ENCODE peak calls at places on chromosomes 6 and 20, in five cellular contexts. J, S, T, Y and R are unnamed samples. For H3K27me3 and H3K36me3, the result is how much of the 10 kb centered on the place peaks cover.

GRCh38 chr20:35773154-35773751 is 1.4 kb downstream of the PHF20 start:
- DNase-seq in T (peak), S (no peak), J (peak), Y (peak), R (no peak)

GRCh38 chr20:53735536-53736050 is 142.0 kb upstream of the ZNF217 start:
- DNase-seq in S (peak), J (no peak), T (no peak), Y (peak), R (no peak)

GRCh38 chr20:21628800-21629199 is 76.7 kb upstream of the PAX1 start:
- DNase-seq in Y (no peak), J (no peak), S (no peak), T (no peak), R (no peak)

GRCh38 chr6:160742090-160742489 is 40.0 kb downstream of the PLG start:
- DNase-seq in S (no peak), J (no peak), T (no peak), Y (no peak), R (peak)

GRCh38 chr6:138346302-138347195 is 31.2 kb upstream of the SMIM28 start:
- DNase-seq in T (no peak), Y (peak), S (no peak), J (no peak), R (no peak)

GRCh38 chr6:144178323-144178722 is 28.0 kb downstream of the STX11 start:
- DNase-seq in S (no peak), J (no peak), Y (no peak), T (no peak), R (no peak)

GRCh38 chr20:19120569-19120968 is 91.9 kb upstream of the SLC24A3 start:
- DNase-seq in T (no peak), J (no peak), S (no peak), Y (no peak), R (no peak)

GRCh38 chr20:10356628-10357027 is 77.4 kb downstream of the MKKS start:
- DNase-seq in Y (no peak), T (no peak), J (no peak), S (no peak), R (no peak)

GRCh38 chr6:169098136-169098535 is 155.5 kb downstream of the THBS2 start:
- DNase-seq in Y (peak), S (no peak), T (no peak), J (no peak), R (no peak)

GRCh38 chr6:92715991-92716390 is 703.4 kb downstream of the EPHA7 start:
- DNase-seq in T (no peak), J (no peak), S (no peak), Y (peak), R (no peak)

GRCh38 chr6:169370666-169371343 is 117.2 kb upstream of the THBS2 start:
- DNase-seq in T (no peak), S (no peak), J (no peak), Y (no peak), R (no peak)

GRCh38 chr6:26197736-26198625 is 110.8 kb downstream of the HFE start:
- DNase-seq in Y (peak), S (peak), J (no peak), T (peak), R (peak)

DNA sequence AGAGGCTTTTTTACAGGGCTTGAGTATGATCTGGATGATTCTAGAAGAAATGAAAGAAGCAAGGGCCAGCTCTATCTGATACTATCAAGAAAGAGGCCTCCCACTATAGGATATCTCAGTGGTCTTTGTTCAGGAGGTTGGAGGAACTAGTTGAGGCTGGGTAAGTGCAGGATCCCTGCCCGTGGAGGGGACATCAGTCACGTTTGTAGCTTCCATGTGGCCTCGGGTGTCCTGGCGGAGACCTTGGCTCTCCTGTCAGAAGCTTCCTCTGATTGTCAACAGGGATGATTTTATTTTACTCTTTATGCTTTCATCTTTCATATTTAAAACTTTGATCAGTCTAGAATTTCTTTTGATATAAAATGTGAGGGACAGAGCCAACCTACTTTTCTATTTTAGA is 86.6 kb downstream of the PHACTR3 start:
- DNase-seq in T (no peak), J (no peak), Y (no peak), S (no peak), R (no peak)
- H3K27me3 ChIP-seq in T (under half), J (under half), Y (under half), S (under half), R (under half)

GRCh38 chr20:63706027-63706695 is 1.6 kb downstream of the ARFRP1 start:
- DNase-seq in Y (no peak), J (no peak), T (no peak), S (no peak), R (no peak)
- H3K36me3 ChIP-seq in Y (under half), J (under half), T (half or more), S (under half), R (under half)

DNA sequence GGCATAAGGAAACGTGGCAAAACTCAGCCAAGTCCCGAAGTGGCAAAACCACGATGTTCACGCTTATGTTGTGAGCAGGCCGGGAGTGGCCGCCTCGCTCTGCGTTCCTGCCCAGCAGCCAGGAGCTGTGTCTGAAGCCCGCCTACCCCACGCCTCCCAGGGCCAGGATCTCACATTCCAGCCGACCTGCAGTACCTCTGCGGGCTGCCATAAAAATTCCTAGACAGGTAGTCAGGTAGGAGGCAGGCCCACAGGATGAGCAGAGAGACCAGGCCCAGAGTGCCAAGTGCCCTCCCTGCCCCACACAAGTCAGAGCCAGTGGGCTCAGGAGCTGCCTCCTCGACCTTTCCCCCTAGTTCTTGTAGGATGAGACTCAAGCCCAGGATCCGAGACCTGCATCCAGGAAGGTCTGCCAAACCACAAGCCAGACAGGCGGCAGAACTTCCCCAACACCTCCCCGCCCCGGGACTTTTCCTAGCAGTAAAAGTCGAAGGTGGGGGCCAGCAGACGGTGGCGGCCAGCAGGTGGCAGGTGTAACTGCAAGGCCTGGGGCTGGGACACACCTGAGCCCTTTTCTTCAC is 16.7 kb downstream of the PMEPA1 start:
- DNase-seq in T (no peak), S (peak), J (no peak), Y (no peak), R (no peak)
- TF ChIP-seq CTCF in T (peak), S (no peak), J (peak), Y (no peak), R (peak)

DNA sequence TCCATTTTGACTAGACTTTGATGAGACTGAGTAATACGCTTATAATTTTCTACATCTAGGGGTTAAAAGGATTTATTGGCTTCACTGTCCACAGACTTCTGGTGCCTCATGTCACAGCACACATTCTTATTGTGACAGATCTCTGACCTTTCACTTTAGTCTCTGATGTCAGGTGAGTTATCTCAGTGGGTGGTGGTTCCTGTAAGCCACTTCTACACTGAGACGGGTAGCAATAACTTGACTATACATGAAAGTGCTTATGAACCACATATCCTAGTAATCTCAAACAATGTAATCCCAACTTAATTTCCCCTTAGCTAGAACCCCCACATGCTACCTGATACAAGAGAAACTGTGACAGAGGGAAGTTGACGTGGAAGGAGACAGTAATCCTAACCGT is 6.7 kb upstream of the TRIM40 start:
- DNase-seq in T (no peak), Y (no peak), J (no peak), S (no peak), R (no peak)
- H3K27me3 ChIP-seq in T (under half), Y (half or more), J (half or more), S (under half), R (under half)

GRCh38 chr6:37372116-37372515 is 18.3 kb downstream of the RNF8 start:
- DNase-seq in J (no peak), T (no peak), Y (peak), S (no peak), R (no peak)

GRCh38 chr6:37373822-37374514 is 20.2 kb downstream of the RNF8 start:
- DNase-seq in T (no peak), J (no peak), Y (no peak), S (no peak), R (no peak)

GRCh38 chr6:37371158-37372083 is 17.6 kb downstream of the RNF8 start:
- DNase-seq in T (no peak), Y (no peak), S (no peak), J (no peak), R (no peak)

GRCh38 chr6:37375376-37375775 is 21.6 kb downstream of the RNF8 start:
- DNase-seq in J (no peak), S (no peak), Y (no peak), T (no peak), R (no peak)

DNA sequence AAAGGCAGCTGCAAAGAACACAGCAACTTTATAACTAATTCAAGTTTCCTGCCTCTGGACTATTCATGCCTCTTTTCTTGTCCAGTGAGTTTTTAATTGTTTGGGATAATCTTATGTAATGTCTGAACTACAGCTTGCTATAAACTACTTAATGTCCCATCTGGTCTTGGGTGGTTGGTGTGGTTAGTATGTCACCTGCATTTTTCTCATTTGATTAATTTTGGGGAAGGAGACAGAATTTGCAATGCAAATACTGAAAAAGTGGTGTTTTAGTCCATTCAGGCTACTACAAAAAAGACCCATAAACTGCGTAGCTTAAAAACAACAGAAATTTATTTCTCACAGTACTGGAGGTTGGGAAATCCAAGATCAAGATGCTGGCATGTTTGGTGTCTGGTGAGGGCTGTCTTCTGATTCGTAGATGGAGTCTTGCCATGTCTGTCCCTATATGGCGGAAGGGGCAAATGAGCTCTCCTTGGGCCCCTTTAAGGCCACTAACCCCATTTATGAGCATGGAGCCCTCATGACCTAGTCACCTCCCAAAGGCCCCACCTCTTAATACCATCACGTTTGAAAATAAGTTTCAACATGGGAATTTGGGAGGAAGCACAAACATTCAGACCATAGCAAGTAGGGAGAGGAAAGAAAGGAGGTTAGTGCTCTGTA is 22.4 kb downstream of the RNF8 start:
- DNase-seq in Y (no peak), J (no peak), T (no peak), S (no peak), R (no peak)
- H3K36me3 ChIP-seq in Y (under half), J (under half), T (half or more), S (under half), R (under half)

DNA sequence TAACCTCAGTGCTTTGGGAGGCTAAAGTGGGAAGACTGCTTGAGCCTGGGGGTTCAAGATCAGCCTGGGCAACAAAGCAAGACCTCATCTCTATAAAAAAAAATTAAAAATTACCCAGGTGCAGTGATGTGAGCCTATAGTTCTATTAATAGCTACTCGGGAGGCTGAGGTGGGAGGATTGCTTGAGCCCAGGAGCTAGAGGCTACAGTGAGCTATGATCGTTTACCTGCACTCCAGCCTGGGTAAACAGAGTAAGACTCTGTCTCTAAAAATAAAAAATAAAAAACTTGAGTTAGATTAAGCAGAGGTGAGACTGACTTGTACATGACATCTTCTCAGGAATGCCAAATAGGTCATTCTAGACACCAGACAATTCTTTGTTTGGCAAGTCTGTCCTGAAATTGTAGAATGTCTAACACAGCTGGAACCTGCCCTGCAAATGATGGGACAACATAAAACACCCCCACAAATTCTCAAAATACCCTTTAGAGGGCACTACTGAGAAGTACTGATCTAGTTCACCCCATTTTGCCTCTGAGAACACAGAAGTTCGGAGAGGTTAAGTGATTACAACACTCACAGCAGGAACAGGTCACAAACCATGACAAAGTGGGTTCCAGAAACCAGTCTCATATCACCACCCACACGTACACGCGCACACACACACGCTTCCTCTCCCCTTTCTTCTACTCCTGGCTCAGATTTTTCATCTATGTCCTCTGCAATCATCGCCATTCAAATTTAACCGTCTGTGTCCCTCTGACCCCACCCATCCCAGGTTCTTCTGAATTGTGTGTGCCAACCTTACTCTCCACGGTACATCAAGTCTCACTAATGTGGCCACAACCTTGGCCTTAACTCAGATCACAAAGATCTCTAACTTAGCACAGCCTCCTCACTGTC is 38.3 kb downstream of the ARHGAP18 start:
- DNase-seq in J (no peak), Y (no peak), T (no peak), S (no peak), R (peak)
- TF ChIP-seq CTCF in J (no peak), Y (peak), T (peak), S (no peak), R (peak)

GRCh38 chr6:133240511-133241087 is 558 bp upstream of the EYA4 start:
- DNase-seq in J (peak), Y (peak), T (no peak), S (no peak), R (no peak)

GRCh38 chr6:133242761-133243590 is 1.8 kb downstream of the EYA4 start:
- DNase-seq in Y (peak), J (peak), T (no peak), S (no peak), R (peak)

GRCh38 chr6:133243723-133244122 is 2.6 kb downstream of the EYA4 start:
- DNase-seq in J (no peak), Y (no peak), T (no peak), S (no peak), R (no peak)

GRCh38 chr6:133241088-133241900 is at the start of gene EYA4:
- DNase-seq in T (no peak), J (peak), Y (peak), S (peak), R (peak)

GRCh38 chr6:133241901-133242760 is 974 bp downstream of the EYA4 start:
- DNase-seq in Y (peak), J (peak), T (no peak), S (peak), R (peak)
- H3K27me3 ChIP-seq in Y (under half), J (half or more), T (under half), S (under half), R (under half)

GRCh38 chr6:41092421-41093140 is 19.8 kb downstream of the NFYA start:
- DNase-seq in S (no peak), T (no peak), Y (peak), J (no peak), R (no peak)
- H3K36me3 ChIP-seq in S (under half), T (half or more), Y (under half), J (under half), R (under half)

DNA sequence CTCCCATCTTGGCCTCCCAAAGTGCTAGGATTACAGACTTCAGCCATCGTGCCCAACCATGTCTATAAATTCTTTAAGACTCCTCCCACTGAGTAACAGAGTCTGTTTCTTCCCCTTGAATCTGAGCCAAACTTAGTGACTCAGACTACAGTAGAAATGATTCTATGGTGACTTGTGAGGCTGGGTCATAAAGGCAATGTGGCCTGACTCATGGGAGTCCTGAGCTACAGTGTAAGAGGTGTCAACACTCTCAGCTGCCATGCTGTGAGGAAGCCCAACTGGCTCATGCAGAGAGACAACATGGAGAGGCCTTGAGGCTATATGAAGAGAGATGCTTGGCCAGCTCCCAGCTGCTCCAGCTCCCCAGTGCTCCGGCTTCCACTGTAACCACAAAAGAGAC is 5.2 kb upstream of the NRSN2 start:
- DNase-seq in S (no peak), T (no peak), J (no peak), Y (peak), R (no peak)
- TF ChIP-seq CTCF in S (no peak), T (no peak), J (no peak), Y (no peak), R (no peak)

DNA sequence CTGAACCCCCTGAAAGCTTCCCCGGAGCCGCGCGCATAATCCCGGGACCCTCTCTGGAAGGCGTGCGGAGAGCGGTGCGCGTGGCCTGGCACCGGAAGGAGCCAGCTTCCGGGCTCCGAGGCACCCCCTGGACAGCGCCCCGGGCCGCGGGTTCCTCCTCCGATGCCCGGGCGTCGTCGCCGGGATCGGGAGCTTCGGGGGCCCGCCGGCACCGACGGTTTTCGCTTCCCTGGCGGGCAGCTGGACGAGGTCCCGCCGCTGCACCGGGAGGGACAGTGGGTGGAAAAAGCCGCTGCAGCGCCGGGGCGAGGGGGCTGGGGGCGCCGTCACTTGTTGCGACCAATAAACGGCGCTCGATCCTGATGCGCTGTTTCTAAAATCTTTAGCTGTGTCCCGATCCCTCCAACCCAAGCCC is 573 bp upstream of the SLC35D3 start:
- DNase-seq in S (peak), Y (no peak), J (no peak), T (no peak), R (no peak)
- H3K27me3 ChIP-seq in S (under half), Y (under half), J (half or more), T (under half), R (under half)